ENCODE peak calls at places on chromosome 10, in ten cellular contexts. One of them, this sample, is unnamed.

GRCh38 chr10:18005781-18006456 is 54.2 kb downstream of the SLC39A12 start:
- DNase-seq in GM23248: peak
- DNase-seq in brain microvascular endothelial cell: peak
- DNase-seq in AG10803: peak
- DNase-seq in HFF-Myc: peak
- DNase-seq in tibial nerve: peak
- DNase-seq in naive thymus-derived CD4-positive, alpha-beta T cell: no peak
- DNase-seq in IMR-90: peak
- DNase-seq in fibroblast of the aortic adventitia: peak
- DNase-seq in BJ: peak
- DNase-seq in this sample: no peak

GRCh38 chr10:99329238-99329890 is at the start of gene CNNM1:
- DNase-seq in AG10803: peak
- DNase-seq in tibial nerve: no peak
- DNase-seq in brain microvascular endothelial cell: no peak
- DNase-seq in BJ: no peak
- DNase-seq in HFF-Myc: no peak
- DNase-seq in fibroblast of the aortic adventitia: no peak
- DNase-seq in naive thymus-derived CD4-positive, alpha-beta T cell: peak
- DNase-seq in IMR-90: no peak
- DNase-seq in GM23248: peak
- DNase-seq in this sample: no peak

GRCh38 chr10:48796846-48797245 is 112.2 kb downstream of the WDFY4 start:
- DNase-seq in naive thymus-derived CD4-positive, alpha-beta T cell: no peak
- DNase-seq in brain microvascular endothelial cell: no peak
- DNase-seq in BJ: no peak
- DNase-seq in HFF-Myc: no peak
- DNase-seq in AG10803: no peak
- DNase-seq in GM23248: no peak
- DNase-seq in tibial nerve: no peak
- DNase-seq in fibroblast of the aortic adventitia: no peak
- DNase-seq in IMR-90: no peak
- DNase-seq in this sample: no peak

GRCh38 chr10:69506487-69506833 is 55.2 kb downstream of the TSPAN15 start:
- DNase-seq in brain microvascular endothelial cell: no peak
- DNase-seq in GM23248: no peak
- DNase-seq in fibroblast of the aortic adventitia: no peak
- DNase-seq in tibial nerve: no peak
- DNase-seq in IMR-90: no peak
- DNase-seq in BJ: no peak
- DNase-seq in naive thymus-derived CD4-positive, alpha-beta T cell: no peak
- DNase-seq in HFF-Myc: no peak
- DNase-seq in AG10803: no peak
- DNase-seq in this sample: no peak

GRCh38 chr10:125482108-125482507 is 200.9 kb downstream of the TEX36 start:
- DNase-seq in naive thymus-derived CD4-positive, alpha-beta T cell: no peak
- DNase-seq in IMR-90: no peak
- DNase-seq in BJ: no peak
- DNase-seq in tibial nerve: no peak
- DNase-seq in brain microvascular endothelial cell: no peak
- DNase-seq in HFF-Myc: no peak
- DNase-seq in AG10803: no peak
- DNase-seq in GM23248: no peak
- DNase-seq in fibroblast of the aortic adventitia: peak
- DNase-seq in this sample: peak

GRCh38 chr10:90642650-90643049 is 215.2 kb downstream of the HTR7 start:
- DNase-seq in AG10803: no peak
- DNase-seq in tibial nerve: no peak
- DNase-seq in IMR-90: no peak
- DNase-seq in BJ: no peak
- DNase-seq in HFF-Myc: no peak
- DNase-seq in GM23248: no peak
- DNase-seq in naive thymus-derived CD4-positive, alpha-beta T cell: no peak
- DNase-seq in brain microvascular endothelial cell: peak
- DNase-seq in fibroblast of the aortic adventitia: peak
- DNase-seq in this sample: no peak

GRCh38 chr10:1638889-1639418 is 98.4 kb downstream of the ADARB2 start:
- DNase-seq in IMR-90: no peak
- DNase-seq in tibial nerve: no peak
- DNase-seq in GM23248: no peak
- DNase-seq in fibroblast of the aortic adventitia: no peak
- DNase-seq in brain microvascular endothelial cell: no peak
- DNase-seq in naive thymus-derived CD4-positive, alpha-beta T cell: no peak
- DNase-seq in HFF-Myc: no peak
- DNase-seq in BJ: no peak
- DNase-seq in AG10803: no peak
- DNase-seq in this sample: no peak

GRCh38 chr10:60986779-60987178 is 42.8 kb upstream of the RHOBTB1 start:
- DNase-seq in BJ: no peak
- DNase-seq in IMR-90: no peak
- DNase-seq in tibial nerve: no peak
- DNase-seq in GM23248: no peak
- DNase-seq in naive thymus-derived CD4-positive, alpha-beta T cell: no peak
- DNase-seq in HFF-Myc: no peak
- DNase-seq in brain microvascular endothelial cell: no peak
- DNase-seq in AG10803: peak
- DNase-seq in fibroblast of the aortic adventitia: no peak
- DNase-seq in this sample: no peak

GRCh38 chr10:78802866-78803265 is 265.9 kb upstream of the ZMIZ1 start:
- DNase-seq in AG10803: peak
- DNase-seq in brain microvascular endothelial cell: no peak
- DNase-seq in HFF-Myc: peak
- DNase-seq in fibroblast of the aortic adventitia: peak
- DNase-seq in tibial nerve: peak
- DNase-seq in BJ: peak
- DNase-seq in naive thymus-derived CD4-positive, alpha-beta T cell: no peak
- DNase-seq in GM23248: peak
- DNase-seq in IMR-90: peak
- DNase-seq in this sample: no peak

GRCh38 chr10:6296456-6297214 is 93.9 kb downstream of the PFKFB3 start:
- DNase-seq in HFF-Myc: no peak
- DNase-seq in GM23248: no peak
- DNase-seq in IMR-90: no peak
- DNase-seq in fibroblast of the aortic adventitia: no peak
- DNase-seq in BJ: no peak
- DNase-seq in brain microvascular endothelial cell: no peak
- DNase-seq in AG10803: no peak
- DNase-seq in tibial nerve: no peak
- DNase-seq in naive thymus-derived CD4-positive, alpha-beta T cell: no peak
- DNase-seq in this sample: no peak

GRCh38 chr10:69885379-69886156 is 83.9 kb downstream of the COL13A1 start:
- DNase-seq in fibroblast of the aortic adventitia: no peak
- DNase-seq in IMR-90: peak
- DNase-seq in AG10803: no peak
- DNase-seq in HFF-Myc: no peak
- DNase-seq in GM23248: peak
- DNase-seq in brain microvascular endothelial cell: no peak
- DNase-seq in naive thymus-derived CD4-positive, alpha-beta T cell: no peak
- DNase-seq in tibial nerve: no peak
- DNase-seq in BJ: no peak
- DNase-seq in this sample: no peak

GRCh38 chr10:100470367-100470766 is 7.6 kb downstream of the WNT8B start:
- DNase-seq in IMR-90: peak
- DNase-seq in HFF-Myc: no peak
- DNase-seq in tibial nerve: no peak
- DNase-seq in GM23248: peak
- DNase-seq in BJ: no peak
- DNase-seq in brain microvascular endothelial cell: no peak
- DNase-seq in AG10803: peak
- DNase-seq in naive thymus-derived CD4-positive, alpha-beta T cell: no peak
- DNase-seq in fibroblast of the aortic adventitia: peak
- DNase-seq in this sample: no peak

GRCh38 chr10:94991243-94991888 is 52.9 kb downstream of the CYP2C9 start:
- DNase-seq in BJ: no peak
- DNase-seq in fibroblast of the aortic adventitia: no peak
- DNase-seq in naive thymus-derived CD4-positive, alpha-beta T cell: no peak
- DNase-seq in IMR-90: no peak
- DNase-seq in AG10803: no peak
- DNase-seq in HFF-Myc: no peak
- DNase-seq in tibial nerve: no peak
- DNase-seq in GM23248: peak
- DNase-seq in brain microvascular endothelial cell: no peak
- DNase-seq in this sample: no peak

GRCh38 chr10:84693006-84693405 is 364.6 kb downstream of the CCSER2 start:
- DNase-seq in GM23248: no peak
- DNase-seq in HFF-Myc: no peak
- DNase-seq in AG10803: no peak
- DNase-seq in naive thymus-derived CD4-positive, alpha-beta T cell: no peak
- DNase-seq in brain microvascular endothelial cell: no peak
- DNase-seq in IMR-90: no peak
- DNase-seq in tibial nerve: no peak
- DNase-seq in fibroblast of the aortic adventitia: no peak
- DNase-seq in BJ: no peak
- DNase-seq in this sample: no peak
- H3K4me3 ChIP-seq in GM23248: no peak
- H3K4me3 ChIP-seq in HFF-Myc: no peak
- H3K4me3 ChIP-seq in AG10803: no peak
- H3K4me3 ChIP-seq in naive thymus-derived CD4-positive, alpha-beta T cell: no peak
- H3K4me3 ChIP-seq in brain microvascular endothelial cell: no peak
- H3K4me3 ChIP-seq in IMR-90: no peak
- H3K4me3 ChIP-seq in tibial nerve: no peak
- H3K4me3 ChIP-seq in fibroblast of the aortic adventitia: no peak
- H3K4me3 ChIP-seq in BJ: no peak
- H3K4me3 ChIP-seq in this sample: no peak

DNA sequence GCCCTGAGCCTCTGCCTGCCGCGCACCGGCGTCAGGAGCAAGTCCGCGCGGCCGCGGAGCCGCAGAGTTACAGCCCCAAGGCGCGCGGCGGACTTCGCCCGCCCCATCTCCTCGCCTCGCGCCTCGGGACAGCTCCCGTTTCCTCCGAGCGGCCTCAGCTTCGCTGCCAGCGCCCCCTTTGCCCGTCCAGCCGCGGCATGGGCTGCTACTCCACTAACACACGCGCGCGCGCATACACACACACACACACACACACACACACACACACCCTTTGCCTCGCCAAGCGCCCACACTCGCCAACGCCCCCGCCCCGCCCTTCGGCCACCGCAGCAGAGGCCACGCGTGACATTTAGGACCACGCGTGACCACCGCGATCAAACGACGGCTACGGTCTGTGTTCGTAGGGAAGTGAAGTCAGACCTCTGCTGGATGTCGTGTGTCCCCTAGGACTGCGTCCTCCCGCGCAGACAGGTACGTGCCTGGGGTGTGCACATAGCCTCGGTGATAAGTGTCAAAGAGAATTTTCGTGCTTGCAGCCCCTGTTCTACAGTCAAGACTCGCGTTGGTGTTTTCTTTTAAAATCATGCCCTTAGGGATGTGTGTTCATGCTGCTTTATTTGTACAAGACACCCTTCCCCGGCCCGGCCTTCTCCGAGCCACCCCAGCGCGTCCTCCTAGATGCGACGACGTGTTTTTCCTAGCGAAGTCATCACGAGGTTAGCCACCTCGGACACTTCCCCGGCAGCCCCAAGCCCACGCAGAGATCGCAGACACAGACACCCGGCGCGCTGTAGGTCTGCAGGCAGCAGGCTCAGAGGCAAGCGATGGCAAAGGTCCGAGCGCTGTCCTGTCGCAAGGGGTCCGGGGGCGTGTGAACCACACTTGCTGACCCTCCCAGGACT is 890 bp downstream of the MKX start:
- DNase-seq in naive thymus-derived CD4-positive, alpha-beta T cell: peak
- DNase-seq in GM23248: peak
- DNase-seq in AG10803: peak
- DNase-seq in fibroblast of the aortic adventitia: no peak
- DNase-seq in tibial nerve: no peak
- DNase-seq in HFF-Myc: no peak
- DNase-seq in brain microvascular endothelial cell: no peak
- DNase-seq in BJ: no peak
- DNase-seq in IMR-90: peak
- DNase-seq in this sample: no peak
- H3K4me3 ChIP-seq in naive thymus-derived CD4-positive, alpha-beta T cell: peak
- H3K4me3 ChIP-seq in GM23248: peak
- H3K4me3 ChIP-seq in AG10803: peak
- H3K4me3 ChIP-seq in fibroblast of the aortic adventitia: no peak
- H3K4me3 ChIP-seq in tibial nerve: peak
- H3K4me3 ChIP-seq in HFF-Myc: peak
- H3K4me3 ChIP-seq in brain microvascular endothelial cell: peak
- H3K4me3 ChIP-seq in BJ: peak
- H3K4me3 ChIP-seq in IMR-90: peak
- H3K4me3 ChIP-seq in this sample: peak

DNA sequence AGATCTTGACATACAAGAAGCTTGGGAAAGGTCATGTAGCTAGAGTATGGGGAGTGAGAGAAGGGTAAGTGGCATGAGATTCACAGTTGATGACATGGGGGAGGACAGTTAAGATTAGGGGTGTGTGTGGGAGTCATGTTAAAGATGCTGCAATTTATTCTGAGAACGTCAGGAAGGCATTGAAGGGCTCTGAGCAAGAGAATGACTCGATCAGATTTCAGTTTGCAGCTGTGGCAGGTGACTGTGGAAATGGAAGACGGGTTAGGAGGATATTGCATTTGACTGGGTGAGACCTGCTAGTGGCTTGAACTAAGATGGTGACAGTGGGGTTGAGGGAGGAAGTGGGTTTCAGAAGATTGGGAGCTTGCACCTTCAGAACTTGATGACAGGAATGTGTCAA is 5.6 kb downstream of the CDC123 start:
- DNase-seq in brain microvascular endothelial cell: no peak
- DNase-seq in fibroblast of the aortic adventitia: no peak
- DNase-seq in naive thymus-derived CD4-positive, alpha-beta T cell: no peak
- DNase-seq in GM23248: peak
- DNase-seq in HFF-Myc: no peak
- DNase-seq in BJ: no peak
- DNase-seq in tibial nerve: no peak
- DNase-seq in AG10803: no peak
- DNase-seq in IMR-90: no peak
- DNase-seq in this sample: no peak
- H3K4me3 ChIP-seq in brain microvascular endothelial cell: no peak
- H3K4me3 ChIP-seq in fibroblast of the aortic adventitia: no peak
- H3K4me3 ChIP-seq in naive thymus-derived CD4-positive, alpha-beta T cell: no peak
- H3K4me3 ChIP-seq in GM23248: no peak
- H3K4me3 ChIP-seq in HFF-Myc: no peak
- H3K4me3 ChIP-seq in BJ: no peak
- H3K4me3 ChIP-seq in tibial nerve: no peak
- H3K4me3 ChIP-seq in AG10803: no peak
- H3K4me3 ChIP-seq in IMR-90: no peak
- H3K4me3 ChIP-seq in this sample: no peak

DNA sequence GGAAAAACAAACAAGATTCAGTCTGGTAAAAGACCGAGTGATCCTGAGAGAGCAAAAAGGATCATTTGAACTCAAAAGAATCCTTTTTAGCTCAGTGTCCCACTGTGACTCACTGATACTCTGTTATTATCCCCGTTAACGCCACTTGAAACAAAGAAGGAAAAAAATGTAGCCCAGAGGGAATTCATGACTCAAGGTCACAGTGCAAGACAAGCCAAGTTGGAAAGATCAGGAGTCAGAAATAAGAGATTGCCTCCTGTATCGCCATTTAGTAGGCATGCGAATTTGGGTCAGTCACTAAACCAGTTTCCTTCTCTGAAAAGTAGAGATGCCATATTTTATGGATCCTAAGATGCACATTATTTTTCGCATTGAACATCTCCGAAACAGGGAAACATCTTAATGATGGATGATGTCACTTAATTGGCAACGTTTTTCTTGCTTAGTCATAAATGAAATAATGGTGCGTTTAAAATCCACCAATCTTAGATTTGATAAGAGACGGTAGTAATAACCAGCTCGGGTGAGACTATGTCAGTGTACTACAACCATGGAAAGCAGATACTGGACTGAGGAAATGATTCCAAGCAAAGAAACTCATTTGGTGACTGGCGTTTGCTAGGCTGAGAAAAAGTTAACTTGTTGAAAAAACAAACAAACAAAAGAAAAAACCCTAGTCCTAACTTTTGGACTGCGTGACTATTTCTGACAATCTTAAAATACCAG is 502.0 kb upstream of the CELF2 start:
- DNase-seq in GM23248: peak
- DNase-seq in tibial nerve: no peak
- DNase-seq in HFF-Myc: no peak
- DNase-seq in IMR-90: no peak
- DNase-seq in AG10803: no peak
- DNase-seq in naive thymus-derived CD4-positive, alpha-beta T cell: no peak
- DNase-seq in fibroblast of the aortic adventitia: peak
- DNase-seq in brain microvascular endothelial cell: peak
- DNase-seq in BJ: no peak
- DNase-seq in this sample: no peak
- H3K4me3 ChIP-seq in GM23248: peak
- H3K4me3 ChIP-seq in tibial nerve: no peak
- H3K4me3 ChIP-seq in HFF-Myc: no peak
- H3K4me3 ChIP-seq in IMR-90: no peak
- H3K4me3 ChIP-seq in AG10803: no peak
- H3K4me3 ChIP-seq in naive thymus-derived CD4-positive, alpha-beta T cell: no peak
- H3K4me3 ChIP-seq in fibroblast of the aortic adventitia: no peak
- H3K4me3 ChIP-seq in brain microvascular endothelial cell: no peak
- H3K4me3 ChIP-seq in BJ: no peak
- H3K4me3 ChIP-seq in this sample: no peak

This sample was measured in kidney epithelial cell.